ENCODE peak calls at places on chromosomes 7 and 10, in four cellular contexts. One of them, this sample, is unnamed.

GRCh38 chr10:34670101-34670500 is 145.0 kb downstream of the PARD3 start:
- DNase-seq in ovary: no peak
- DNase-seq in uterus: no peak
- DNase-seq in transverse colon: no peak
- DNase-seq in this sample: no peak

GRCh38 chr7:12031638-12032037 is 179.5 kb upstream of the TMEM106B start:
- DNase-seq in ovary: no peak
- DNase-seq in uterus: no peak
- DNase-seq in transverse colon: no peak
- DNase-seq in this sample: no peak

GRCh38 chr10:84194424-84195043 is at the start of gene CDHR1:
- DNase-seq in ovary: no peak
- DNase-seq in uterus: no peak
- DNase-seq in transverse colon: peak
- DNase-seq in this sample: peak

GRCh38 chr7:74501298-74501697 is 47.6 kb downstream of the GTF2IRD1 start:
- DNase-seq in ovary: no peak
- DNase-seq in uterus: no peak
- DNase-seq in transverse colon: peak
- DNase-seq in this sample: no peak

GRCh38 chr7:81501220-81501619 is 268.6 kb downstream of the HGF start:
- DNase-seq in ovary: no peak
- DNase-seq in uterus: no peak
- DNase-seq in transverse colon: no peak
- DNase-seq in this sample: no peak

GRCh38 chr7:387132-388022 is 97.4 kb downstream of the FOXL3 start:
- DNase-seq in ovary: peak
- DNase-seq in uterus: no peak
- DNase-seq in transverse colon: peak
- DNase-seq in this sample: no peak

GRCh38 chr7:79180533-79180932 is 272.9 kb downstream of the MAGI2 start:
- DNase-seq in ovary: no peak
- DNase-seq in uterus: no peak
- DNase-seq in transverse colon: no peak
- DNase-seq in this sample: no peak

GRCh38 chr7:389911-390601 is 100.1 kb downstream of the FOXL3 start:
- DNase-seq in ovary: no peak
- DNase-seq in uterus: peak
- DNase-seq in transverse colon: peak
- DNase-seq in this sample: no peak

GRCh38 chr10:76717141-76717540 is 920.5 kb downstream of the KCNMA1 start:
- DNase-seq in ovary: no peak
- DNase-seq in uterus: no peak
- DNase-seq in transverse colon: no peak
- DNase-seq in this sample: no peak

GRCh38 chr7:104779888-104780287 is 234.1 kb upstream of the KMT2E start:
- DNase-seq in ovary: no peak
- DNase-seq in uterus: no peak
- DNase-seq in transverse colon: no peak
- DNase-seq in this sample: no peak

DNA sequence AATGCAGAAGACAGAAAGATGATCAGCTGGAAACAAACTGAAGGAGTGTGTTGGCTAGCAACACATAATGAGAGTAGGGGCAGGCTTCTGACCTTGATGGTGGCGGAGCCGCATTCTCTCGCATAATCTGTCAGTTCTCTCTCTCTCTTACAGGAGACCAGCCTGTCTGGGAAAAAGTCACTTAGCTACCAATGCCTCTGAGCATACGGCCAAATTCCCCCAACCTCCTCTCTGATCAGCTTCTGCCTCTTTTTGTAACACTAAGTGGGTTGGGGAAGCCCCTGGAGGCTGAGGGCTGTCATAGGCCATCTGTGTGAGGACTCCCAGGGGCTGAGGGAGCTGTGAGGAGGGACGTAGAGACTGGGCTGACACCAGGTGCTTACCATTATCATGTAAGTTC is 104.6 kb downstream of the HIPK2 start:
- DNase-seq in ovary: no peak
- DNase-seq in uterus: no peak
- DNase-seq in transverse colon: peak
- DNase-seq in this sample: no peak
- TF ChIP-seq POLR2A in ovary: no peak
- TF ChIP-seq POLR2A in uterus: no peak
- TF ChIP-seq POLR2A in transverse colon: no peak
- TF ChIP-seq POLR2A in this sample: no peak

DNA sequence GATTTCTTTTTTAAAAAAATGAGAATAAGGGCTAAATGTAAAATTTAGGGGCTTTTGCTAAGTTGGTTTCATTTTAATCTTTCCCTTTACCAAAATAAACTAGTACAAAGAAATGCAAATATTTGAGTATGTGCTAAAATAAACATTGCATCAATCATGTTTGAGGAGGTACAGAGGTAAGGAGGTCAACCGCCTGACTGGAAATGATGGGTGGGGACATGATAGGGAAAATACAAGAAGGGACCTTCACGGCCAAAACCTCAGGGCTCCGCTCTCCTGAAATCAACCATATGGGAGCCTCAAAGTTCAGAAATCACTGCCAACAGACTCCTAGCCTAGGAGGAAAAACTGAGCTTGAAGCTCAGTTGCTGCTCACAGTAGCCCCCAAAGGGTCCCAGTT is 207.6 kb downstream of the AHR start:
- DNase-seq in ovary: no peak
- DNase-seq in uterus: no peak
- DNase-seq in transverse colon: peak
- DNase-seq in this sample: no peak
- TF ChIP-seq CTCF in ovary: no peak
- TF ChIP-seq CTCF in uterus: no peak
- TF ChIP-seq CTCF in transverse colon: no peak
- TF ChIP-seq CTCF in this sample: no peak

GRCh38 chr7:3194501-3195141 is 106.4 kb upstream of the SDK1 start:
- DNase-seq in ovary: peak
- DNase-seq in uterus: no peak
- DNase-seq in transverse colon: no peak
- DNase-seq in this sample: peak
- TF ChIP-seq POLR2A in ovary: no peak
- TF ChIP-seq POLR2A in uterus: no peak
- TF ChIP-seq POLR2A in transverse colon: no peak
- TF ChIP-seq POLR2A in this sample: no peak

GRCh38 chr7:23529262-23529859 is 2.4 kb downstream of the TRA2A start:
- DNase-seq in ovary: no peak
- DNase-seq in uterus: no peak
- DNase-seq in transverse colon: no peak
- DNase-seq in this sample: no peak
- TF ChIP-seq CTCF in ovary: no peak
- TF ChIP-seq CTCF in uterus: no peak
- TF ChIP-seq CTCF in transverse colon: no peak
- TF ChIP-seq CTCF in this sample: no peak

GRCh38 chr10:30000802-30001571 is 58.4 kb downstream of the JCAD start:
- DNase-seq in ovary: peak
- DNase-seq in uterus: peak
- DNase-seq in transverse colon: peak
- DNase-seq in this sample: peak
- TF ChIP-seq POLR2A in ovary: no peak
- TF ChIP-seq POLR2A in uterus: no peak
- TF ChIP-seq POLR2A in transverse colon: no peak
- TF ChIP-seq POLR2A in this sample: no peak

GRCh38 chr7:158393926-158394625 is 193.5 kb downstream of the PTPRN2 start:
- DNase-seq in ovary: no peak
- DNase-seq in uterus: no peak
- DNase-seq in transverse colon: no peak
- DNase-seq in this sample: no peak

GRCh38 chr7:158395780-158396214 is 191.8 kb downstream of the PTPRN2 start:
- DNase-seq in ovary: no peak
- DNase-seq in uterus: no peak
- DNase-seq in transverse colon: peak
- DNase-seq in this sample: no peak

GRCh38 chr7:158396301-158396905 is 191.2 kb downstream of the PTPRN2 start:
- DNase-seq in ovary: no peak
- DNase-seq in uterus: no peak
- DNase-seq in transverse colon: no peak
- DNase-seq in this sample: no peak

GRCh38 chr7:158395349-158395748 is 192.3 kb downstream of the PTPRN2 start:
- DNase-seq in ovary: no peak
- DNase-seq in uterus: no peak
- DNase-seq in transverse colon: no peak
- DNase-seq in this sample: no peak

GRCh38 chr7:158394936-158395335 is 192.7 kb downstream of the PTPRN2 start:
- DNase-seq in ovary: no peak
- DNase-seq in uterus: no peak
- DNase-seq in transverse colon: peak
- DNase-seq in this sample: peak
- TF ChIP-seq CTCF in ovary: no peak
- TF ChIP-seq CTCF in uterus: peak
- TF ChIP-seq CTCF in transverse colon: peak
- TF ChIP-seq CTCF in this sample: peak

GRCh38 chr10:73413528-73414229 is at the start of gene ANXA7:
- DNase-seq in ovary: peak
- DNase-seq in uterus: peak
- DNase-seq in transverse colon: peak
- DNase-seq in this sample: peak
- TF ChIP-seq POLR2A in ovary: peak
- TF ChIP-seq POLR2A in uterus: peak
- TF ChIP-seq POLR2A in transverse colon: peak
- TF ChIP-seq POLR2A in this sample: no peak

This sample was measured in testis.